ENCODE peak calls at places on chromosome 12, in eight cellular contexts. O is fibroblast of lung, F is neural crest cell, M is right lobe of liver, V is NB4, W is foreskin fibroblast, N is GM20000, B is kidney epithelial cell. R is an unnamed sample.

GRCh38 chr12:95099270-95099790 is 25.9 kb upstream of the NR2C1 start:
- DNase-seq in O (no peak), F (no peak), M (no peak), V (no peak), W (no peak), N (no peak), B (no peak), R (no peak)

GRCh38 chr12:81759215-81759991 is at the start of gene PPFIA2:
- DNase-seq in O (peak; percentile 71), F (peak; percentile 14), M (no peak), V (no peak), W (no peak), N (no peak), B (no peak), R (peak; percentile 4)

GRCh38 chr12:62305778-62306177 is 45.6 kb downstream of the USP15 start:
- DNase-seq in O (no peak), F (no peak), M (no peak), V (no peak), W (no peak), N (no peak), B (no peak), R (no peak)

GRCh38 chr12:108753969-108754368 is 22.7 kb upstream of the CORO1C start:
- DNase-seq in O (no peak), F (no peak), M (no peak), V (no peak), W (no peak), N (no peak), B (no peak), R (no peak)

GRCh38 chr12:126905752-126906151 is 1361.2 kb upstream of the TMEM132C start:
- DNase-seq in O (no peak), F (no peak), M (no peak), V (no peak), W (no peak), N (no peak), B (no peak), R (no peak)

GRCh38 chr12:111137968-111138367 is 217.6 kb upstream of the MYL2 start:
- DNase-seq in O (no peak), F (no peak), M (no peak), V (peak; percentile 31), W (no peak), N (no peak), B (no peak), R (no peak)

GRCh38 chr12:108473400-108474055 is 41.5 kb upstream of the FICD start:
- DNase-seq in O (no peak), F (no peak), M (no peak), V (no peak), W (no peak), N (no peak), B (no peak), R (no peak)

GRCh38 chr12:98424726-98425401 is 90.5 kb upstream of the TMPO start:
- DNase-seq in O (peak; percentile 87), F (peak; percentile 47), M (no peak), V (peak; percentile 81), W (peak; percentile 48), N (peak; percentile 58), B (peak; percentile 93), R (peak; percentile 73)

GRCh38 chr12:117047810-117048584 is 51.2 kb downstream of the TESC start:
- DNase-seq in O (peak; percentile 27), F (no peak), M (no peak), V (no peak), W (no peak), N (no peak), B (no peak), R (peak; percentile 61)

GRCh38 chr12:132396657-132397056 is 67.3 kb upstream of the GALNT9 start:
- DNase-seq in O (no peak), F (no peak), M (no peak), V (no peak), W (no peak), N (no peak), B (no peak), R (no peak)

GRCh38 chr12:47388712-47389111 is 309.0 kb upstream of the AMIGO2 start:
- DNase-seq in O (no peak), F (no peak), M (no peak), V (no peak), W (no peak), N (no peak), B (no peak), R (no peak)

GRCh38 chr12:67784831-67785230 is 136.3 kb downstream of the DYRK2 start:
- DNase-seq in O (no peak), F (no peak), M (no peak), V (no peak), W (no peak), N (no peak), B (no peak), R (no peak)

GRCh38 chr12:2163172-2163927 is 110.6 kb downstream of the CACNA1C start:
- DNase-seq in O (peak; percentile 100), F (no peak), M (peak; percentile 64), V (no peak), W (peak; percentile 38), N (no peak), B (no peak), R (peak; percentile 98)

GRCh38 chr12:20865873-20866272 is 55.4 kb downstream of the SLCO1B3 start:
- DNase-seq in O (peak; percentile 4), F (no peak), M (no peak), V (no peak), W (no peak), N (no peak), B (no peak), R (no peak)

GRCh38 chr12:108838194-108839010 is 19.0 kb downstream of the SSH1 start:
- DNase-seq in O (peak; percentile 100), F (no peak), M (peak; percentile 83), V (peak; percentile 100), W (peak; percentile 100), N (peak; percentile 78), B (peak; percentile 100), R (peak; percentile 100)

GRCh38 chr12:49794811-49795653 is 33.2 kb downstream of the NCKAP5L start:
- DNase-seq in O (no peak), F (no peak), M (no peak), V (no peak), W (no peak), N (no peak), B (no peak), R (no peak)

GRCh38 chr12:9625019-9625418 is 17.3 kb upstream of the KLRB1 start:
- DNase-seq in O (no peak), F (no peak), M (no peak), V (no peak), W (no peak), N (no peak), B (no peak), R (no peak)

GRCh38 chr12:56261503-56262230 is 3.5 kb upstream of the ANKRD52 start:
- DNase-seq in O (peak; percentile 80), F (no peak), M (no peak), V (no peak), W (peak; percentile 76), N (no peak), B (peak; percentile 69), R (peak; percentile 71)

GRCh38 chr12:96121271-96121711 is 72.9 kb upstream of the ELK3 start:
- DNase-seq in O (peak; percentile 18), F (no peak), M (no peak), V (peak; percentile 99), W (no peak), N (peak; percentile 61), B (no peak), R (peak; percentile 14)

GRCh38 chr12:76874027-76874426 is 4.8 kb downstream of the CSRP2 start:
- DNase-seq in O (no peak), F (no peak), M (no peak), V (no peak), W (no peak), N (no peak), B (no peak), R (no peak)

GRCh38 chr12:65362231-65362630 is 83.7 kb downstream of the MSRB3 start:
- DNase-seq in O (peak; percentile 33), F (no peak), M (no peak), V (no peak), W (peak; percentile 5), N (no peak), B (no peak), R (peak; percentile 22)

GRCh38 chr12:89245090-89245489 is 107.2 kb downstream of the DUSP6 start:
- DNase-seq in O (peak; percentile 73), F (no peak), M (no peak), V (peak; percentile 98), W (no peak), N (no peak), B (no peak), R (peak; percentile 80)

DNA sequence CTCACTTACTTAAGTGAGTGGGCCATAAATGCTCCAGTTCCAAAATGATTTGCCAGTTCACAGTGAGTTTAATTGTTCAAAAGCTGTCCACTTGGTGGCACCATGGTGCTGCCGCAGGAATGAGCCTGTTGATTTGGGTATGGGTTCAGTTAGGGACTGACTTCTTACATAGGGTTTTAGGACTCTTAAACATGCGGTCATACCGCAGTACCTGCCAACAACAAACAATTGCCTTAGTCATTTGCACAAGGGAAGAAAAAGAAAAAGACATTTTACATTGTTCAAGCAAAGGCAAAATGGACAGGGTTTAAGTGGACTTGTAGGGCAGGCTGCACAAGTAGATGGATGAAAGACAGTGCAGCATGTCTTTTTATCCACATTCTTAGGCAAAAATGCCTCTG is 80.0 kb upstream of the DBX2 start:
- DNase-seq in O (peak; percentile 71), F (peak; percentile 54), M (no peak), V (peak; percentile 82), W (peak; percentile 41), N (peak; percentile 59), B (peak; percentile 16), R (peak; percentile 63)
- TF ChIP-seq CTCF in O (peak; percentile 72), F (peak; percentile 86), M (peak; percentile 66), V (peak; percentile 79), W (peak; percentile 70), N (peak; percentile 47), B (peak; percentile 66), R (peak; percentile 73)

GRCh38 chr12:54017027-54017788 is 8.4 kb downstream of the HOXC8 start:
- DNase-seq in O (no peak), F (no peak), M (no peak), V (peak; percentile 68), W (no peak), N (peak; percentile 72), B (no peak), R (no peak)
- TF ChIP-seq CTCF in O (no peak), F (no peak), M (no peak), V (no peak), W (no peak), N (no peak), B (no peak), R (no peak)

GRCh38 chr12:120563495-120563894 is 17.7 kb downstream of the POP5 start:
- DNase-seq in O (no peak), F (no peak), M (no peak), V (no peak), W (no peak), N (no peak), B (no peak), R (no peak)

DNA sequence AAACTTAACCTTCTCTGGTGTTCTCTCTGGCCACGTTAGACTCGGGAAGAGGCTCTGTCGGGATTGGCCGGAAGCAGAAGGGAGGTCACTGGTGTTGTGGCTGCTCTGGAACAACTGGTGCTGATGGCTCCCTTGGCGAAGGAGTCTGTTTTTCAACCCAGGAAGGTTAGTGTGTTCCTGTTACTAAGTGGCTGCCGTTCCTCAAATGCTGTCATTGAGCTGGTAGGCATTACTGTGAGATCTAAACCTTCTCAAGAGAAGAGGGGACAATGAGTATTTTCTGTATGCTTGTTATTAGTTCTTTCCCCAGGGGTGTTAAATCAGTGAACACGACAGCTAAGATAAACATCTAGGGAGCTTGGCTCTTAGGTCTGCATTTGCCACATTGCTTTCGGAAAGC is 18.3 kb downstream of the POP5 start:
- DNase-seq in O (no peak), F (no peak), M (no peak), V (no peak), W (no peak), N (no peak), B (no peak), R (no peak)
- TF ChIP-seq CTCF in O (no peak), F (no peak), M (no peak), V (no peak), W (no peak), N (no peak), B (no peak), R (no peak)

GRCh38 chr12:127964717-127965116 is 302.3 kb upstream of the TMEM132C start:
- DNase-seq in O (peak; percentile 45), F (no peak), M (no peak), V (peak; percentile 45), W (no peak), N (no peak), B (no peak), R (no peak)
- TF ChIP-seq CTCF in O (no peak), F (no peak), M (no peak), V (peak; percentile 31), W (peak; percentile 26), N (no peak), B (peak; percentile 17), R (no peak)

R was measured in IMR-90.